ENCODE peak calls at places on chromosomes 4 and X, in seven cellular contexts. T is H9, F is IMR-90, X is mesendoderm, H is trophoblast cell, C is mesenchymal stem cell, G is neuronal stem cell. M is an unnamed sample.

GRCh38 chr4:26334366-26334765 is 13.6 kb downstream of the RBPJ start:
- DNase-seq in T (no peak), F (no peak), X (no peak), H (no peak), C (no peak), G (no peak), M (no peak)

GRCh38 chr4:142984871-142985585 is 138.9 kb upstream of the INPP4B start:
- DNase-seq in T (peak; percentile 60), F (peak; percentile 17), X (peak; percentile 76), H (peak; percentile 5), C (peak; percentile 31), G (no peak), M (peak; percentile 48)

GRCh38 chr4:150501019-150501727 is 80.8 kb upstream of the MAB21L2 start:
- DNase-seq in T (no peak), F (peak; percentile 89), X (no peak), H (no peak), C (peak; percentile 60), G (no peak), M (no peak)

GRCh38 chr4:89283975-89284556 is 23.5 kb downstream of the GPRIN3 start:
- DNase-seq in T (no peak), F (no peak), X (peak; percentile 45), H (no peak), C (no peak), G (no peak), M (no peak)

GRCh38 chr4:175412744-175413143 is 399.3 kb downstream of the GPM6A start:
- DNase-seq in T (no peak), F (peak; percentile 63), X (no peak), H (no peak), C (no peak), G (no peak), M (no peak)

GRCh38 chrX:123108513-123109427 is 75.3 kb upstream of the GRIA3 start:
- DNase-seq in T (no peak), F (no peak), X (no peak), H (no peak), C (no peak), G (no peak), M (no peak)

GRCh38 chr4:155540698-155541097 is 126.0 kb upstream of the GUCY1A1 start:
- DNase-seq in T (no peak), F (no peak), X (no peak), H (no peak), C (no peak), G (no peak), M (no peak)

GRCh38 chr4:205097-205756 is 80.9 kb downstream of the ZNF718 start:
- DNase-seq in T (no peak), F (no peak), X (no peak), H (no peak), C (no peak), G (no peak), M (no peak)

GRCh38 chr4:23932935-23933334 is 43.1 kb upstream of the PPARGC1A start:
- DNase-seq in T (peak; percentile 68), F (peak; percentile 8), X (peak; percentile 91), H (no peak), C (no peak), G (no peak), M (peak; percentile 43)

GRCh38 chr4:181971973-181972372 is 271.2 kb upstream of the TENM3 start:
- DNase-seq in T (no peak), F (peak; percentile 64), X (no peak), H (peak; percentile 22), C (no peak), G (no peak), M (no peak)

GRCh38 chrX:12138366-12139313 is at the start of gene FRMPD4:
- DNase-seq in T (peak; percentile 67), F (peak; percentile 24), X (peak; percentile 58), H (no peak), C (no peak), G (peak; percentile 31), M (no peak)

GRCh38 chr4:76753814-76754213 is 144.1 kb downstream of the SOWAHB start:
- DNase-seq in T (no peak), F (peak; percentile 98), X (no peak), H (no peak), C (peak; percentile 94), G (no peak), M (no peak)

GRCh38 chr4:83862471-83862870 is 326.6 kb downstream of the GPAT3 start:
- DNase-seq in T (no peak), F (no peak), X (no peak), H (peak; percentile 63), C (peak; percentile 50), G (no peak), M (no peak)

GRCh38 chrX:144006811-144007210 is 122.9 kb downstream of the UBE2NL start:
- DNase-seq in T (no peak), F (no peak), X (no peak), H (no peak), C (peak; percentile 78), G (no peak), M (no peak)

GRCh38 chrX:9573282-9574106 is 108.6 kb downstream of the TBL1X start:
- DNase-seq in T (peak; percentile 38), F (no peak), X (peak; percentile 20), H (no peak), C (no peak), G (no peak), M (no peak)

GRCh38 chr4:8862334-8862733 is 9.3 kb downstream of the HMX1 start:
- DNase-seq in T (no peak), F (no peak), X (no peak), H (no peak), C (no peak), G (no peak), M (no peak)
- H3K18ac ChIP-seq in T (no peak overlapping the region), F (no peak overlapping the region), X (no peak overlapping the region), H (no peak overlapping the region), C (no peak overlapping the region), G (no peak overlapping the region), M (no peak overlapping the region)

GRCh38 chr4:174177536-174177935 is 105.9 kb downstream of the FBXO8 start:
- DNase-seq in T (no peak), F (no peak), X (no peak), H (no peak), C (peak; percentile 55), G (no peak), M (no peak)

GRCh38 chr4:174170091-174170490 is 113.4 kb downstream of the FBXO8 start:
- DNase-seq in T (no peak), F (no peak), X (no peak), H (no peak), C (no peak), G (no peak), M (no peak)

GRCh38 chr4:174170906-174171305 is 112.6 kb downstream of the FBXO8 start:
- DNase-seq in T (no peak), F (no peak), X (no peak), H (no peak), C (no peak), G (no peak), M (no peak)

GRCh38 chr4:174173360-174173759 is 110.1 kb downstream of the FBXO8 start:
- DNase-seq in T (no peak), F (no peak), X (no peak), H (no peak), C (peak; percentile 79), G (no peak), M (no peak)

GRCh38 chr4:174172274-174172673 is 111.2 kb downstream of the FBXO8 start:
- DNase-seq in T (no peak), F (no peak), X (no peak), H (no peak), C (no peak), G (no peak), M (no peak)
- H3K18ac ChIP-seq in T (no peak overlapping the region), F (no peak overlapping the region), X (no peak overlapping the region), H (no peak overlapping the region), C (no peak overlapping the region), G (no peak overlapping the region), M (no peak overlapping the region)

GRCh38 chr4:128980816-128981326 is 112.5 kb downstream of the SCLT1 start:
- DNase-seq in T (no peak), F (no peak), X (no peak), H (no peak), C (no peak), G (no peak), M (no peak)
- H3K18ac ChIP-seq in T (no peak overlapping the region), F (no peak overlapping the region), X (no peak overlapping the region), H (no peak overlapping the region), C (no peak overlapping the region), G (no peak overlapping the region), M (no peak overlapping the region)

GRCh38 chr4:6169239-6169638 is 31.1 kb downstream of the JAKMIP1 start:
- DNase-seq in T (no peak), F (no peak), X (peak; percentile 42), H (no peak), C (no peak), G (no peak), M (no peak)

GRCh38 chr4:6172927-6173200 is 27.5 kb downstream of the JAKMIP1 start:
- DNase-seq in T (no peak), F (no peak), X (peak; percentile 63), H (no peak), C (no peak), G (no peak), M (no peak)

GRCh38 chr4:6177587-6178197 is 22.7 kb downstream of the JAKMIP1 start:
- DNase-seq in T (no peak), F (no peak), X (peak; percentile 74), H (no peak), C (no peak), G (no peak), M (no peak)

GRCh38 chr4:6175426-6175825 is 24.9 kb downstream of the JAKMIP1 start:
- DNase-seq in T (no peak), F (no peak), X (no peak), H (no peak), C (no peak), G (no peak), M (no peak)

GRCh38 chr4:6172093-6172926 is 28.0 kb downstream of the JAKMIP1 start:
- DNase-seq in T (no peak), F (no peak), X (no peak), H (no peak), C (no peak), G (no peak), M (no peak)
- H3K18ac ChIP-seq in T (no peak overlapping the region), F (no peak overlapping the region), X (peak overlapping the region; percentile 4), H (no peak overlapping the region), C (no peak overlapping the region), G (no peak overlapping the region), M (no peak overlapping the region)

GRCh38 chrX:17596546-17597205 is 140.6 kb upstream of the SCML1 start:
- DNase-seq in T (no peak), F (no peak), X (no peak), H (no peak), C (no peak), G (no peak), M (no peak)
- H3K18ac ChIP-seq in T (no peak overlapping the region), F (no peak overlapping the region), X (no peak overlapping the region), H (no peak overlapping the region), C (no peak overlapping the region), G (no peak overlapping the region), M (no peak overlapping the region)

GRCh38 chr4:151644625-151645024 is 116.2 kb downstream of the GATB start:
- DNase-seq in T (peak; percentile 75), F (no peak), X (peak; percentile 86), H (no peak), C (peak; percentile 18), G (peak; percentile 57), M (no peak)
- H3K18ac ChIP-seq in T (no peak overlapping the region), F (no peak overlapping the region), X (no peak overlapping the region), H (no peak overlapping the region), C (no peak overlapping the region), G (no peak overlapping the region), M (no peak overlapping the region)

GRCh38 chr4:31235961-31236360 is 515.8 kb downstream of the PCDH7 start:
- DNase-seq in T (no peak), F (no peak), X (no peak), H (no peak), C (no peak), G (no peak), M (no peak)
- H3K18ac ChIP-seq in T (no peak overlapping the region), F (no peak overlapping the region), X (no peak overlapping the region), H (no peak overlapping the region), C (no peak overlapping the region), G (no peak overlapping the region), M (peak overlapping the region; percentile 21)

M was measured in H1.